ENCODE peak calls at places on chromosomes 1 and 21, in six cellular contexts. One of them, this sample, is unnamed.

GRCh38 chr1:10080523-10080922 is 47.8 kb downstream of the UBE4B start:
- DNase-seq in AG10803: no peak
- DNase-seq in bronchial epithelial cell: no peak
- DNase-seq in cardiac fibroblast: no peak
- DNase-seq in ascending aorta: no peak
- DNase-seq in A549: no peak
- DNase-seq in this sample: no peak

GRCh38 chr1:167095368-167095767 is 1.5 kb downstream of the STYXL2 start:
- DNase-seq in ascending aorta: no peak
- DNase-seq in bronchial epithelial cell: peak; percentile 88
- DNase-seq in A549: no peak
- DNase-seq in AG10803: peak; percentile 55
- DNase-seq in cardiac fibroblast: peak; percentile 46
- DNase-seq in this sample: no peak

GRCh38 chr1:169107673-169108160 is 1.2 kb downstream of the ATP1B1 start:
- DNase-seq in cardiac fibroblast: peak; percentile 57
- DNase-seq in bronchial epithelial cell: peak; percentile 65
- DNase-seq in A549: peak; percentile 64
- DNase-seq in AG10803: peak; percentile 23
- DNase-seq in ascending aorta: no peak
- DNase-seq in this sample: no peak

GRCh38 chr1:176950736-176951308 is 213.7 kb downstream of the ASTN1 start:
- DNase-seq in ascending aorta: no peak
- DNase-seq in bronchial epithelial cell: no peak
- DNase-seq in AG10803: no peak
- DNase-seq in A549: no peak
- DNase-seq in cardiac fibroblast: no peak
- DNase-seq in this sample: no peak

GRCh38 chr1:153122831-153123421 is 9.6 kb upstream of the SPRR2F start:
- DNase-seq in AG10803: no peak
- DNase-seq in cardiac fibroblast: no peak
- DNase-seq in ascending aorta: no peak
- DNase-seq in A549: peak; percentile 2
- DNase-seq in bronchial epithelial cell: peak; percentile 98
- DNase-seq in this sample: no peak

GRCh38 chr1:205920159-205920558 is 23.1 kb downstream of the SLC26A9 start:
- DNase-seq in ascending aorta: peak; percentile 86
- DNase-seq in bronchial epithelial cell: no peak
- DNase-seq in AG10803: peak; percentile 37
- DNase-seq in A549: no peak
- DNase-seq in cardiac fibroblast: peak; percentile 84
- DNase-seq in this sample: no peak

GRCh38 chr1:68010543-68010942 is 39.9 kb downstream of the DIRAS3 start:
- DNase-seq in A549: no peak
- DNase-seq in bronchial epithelial cell: peak; percentile 68
- DNase-seq in ascending aorta: no peak
- DNase-seq in cardiac fibroblast: peak; percentile 26
- DNase-seq in AG10803: no peak
- DNase-seq in this sample: no peak

GRCh38 chr21:38311091-38311490 is 54.3 kb downstream of the KCNJ15 start:
- DNase-seq in ascending aorta: no peak
- DNase-seq in AG10803: no peak
- DNase-seq in cardiac fibroblast: no peak
- DNase-seq in A549: no peak
- DNase-seq in bronchial epithelial cell: no peak
- DNase-seq in this sample: no peak

GRCh38 chr21:31459457-31459856 is 115.4 kb upstream of the TIAM1 start:
- DNase-seq in AG10803: no peak
- DNase-seq in bronchial epithelial cell: no peak
- DNase-seq in ascending aorta: no peak
- DNase-seq in cardiac fibroblast: no peak
- DNase-seq in A549: peak; percentile 44
- DNase-seq in this sample: no peak

GRCh38 chr1:41917051-41917530 is 1.6 kb downstream of the HIVEP3 start:
- DNase-seq in A549: no peak
- DNase-seq in ascending aorta: no peak
- DNase-seq in cardiac fibroblast: no peak
- DNase-seq in bronchial epithelial cell: no peak
- DNase-seq in AG10803: no peak
- DNase-seq in this sample: no peak

GRCh38 chr1:231612393-231613089 is 14.0 kb upstream of the DISC1 start:
- DNase-seq in AG10803: no peak
- DNase-seq in ascending aorta: no peak
- DNase-seq in bronchial epithelial cell: no peak
- DNase-seq in cardiac fibroblast: no peak
- DNase-seq in A549: no peak
- DNase-seq in this sample: no peak

GRCh38 chr1:245807306-245807705 is 652.5 kb downstream of the KIF26B start:
- DNase-seq in ascending aorta: no peak
- DNase-seq in bronchial epithelial cell: no peak
- DNase-seq in A549: no peak
- DNase-seq in cardiac fibroblast: peak; percentile 35
- DNase-seq in AG10803: peak; percentile 63
- DNase-seq in this sample: no peak

GRCh38 chr1:87450615-87451209 is 122.0 kb downstream of the LMO4 start:
- DNase-seq in cardiac fibroblast: no peak
- DNase-seq in AG10803: no peak
- DNase-seq in A549: peak; percentile 21
- DNase-seq in ascending aorta: no peak
- DNase-seq in bronchial epithelial cell: peak; percentile 32
- DNase-seq in this sample: no peak

DNA sequence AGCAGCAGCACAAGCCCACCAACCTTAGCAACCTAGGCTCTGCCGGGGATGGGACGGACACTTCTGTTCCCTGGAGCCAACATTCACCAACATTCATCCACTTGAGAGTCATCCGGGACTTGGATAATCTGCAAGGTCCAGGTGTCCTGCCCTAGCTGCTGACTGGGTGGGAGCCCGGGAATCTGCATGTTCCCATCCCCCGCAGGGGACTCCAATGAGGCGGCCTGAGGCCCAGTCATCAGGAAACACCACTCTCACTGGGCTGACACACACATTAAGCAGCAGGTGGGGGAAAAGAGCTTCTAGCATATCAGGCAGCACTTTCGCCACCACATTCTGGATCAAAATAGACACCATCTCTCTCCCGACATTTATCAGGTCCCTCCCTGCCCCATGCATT is 38.4 kb upstream of the CCSAP start:
- DNase-seq in ascending aorta: no peak
- DNase-seq in A549: no peak
- DNase-seq in AG10803: no peak
- DNase-seq in bronchial epithelial cell: no peak
- DNase-seq in cardiac fibroblast: no peak
- DNase-seq in this sample: no peak
- TF ChIP-seq CTCF in ascending aorta: no peak
- TF ChIP-seq CTCF in A549: no peak
- TF ChIP-seq CTCF in AG10803: no peak
- TF ChIP-seq CTCF in bronchial epithelial cell: no peak
- TF ChIP-seq CTCF in cardiac fibroblast: no peak
- TF ChIP-seq CTCF in this sample: no peak

GRCh38 chr21:45767071-45768006 is 123.8 kb downstream of the PCBP3 start:
- DNase-seq in A549: no peak
- DNase-seq in ascending aorta: no peak
- DNase-seq in AG10803: peak; percentile 40
- DNase-seq in bronchial epithelial cell: no peak
- DNase-seq in cardiac fibroblast: peak; percentile 41
- DNase-seq in this sample: no peak

GRCh38 chr21:45769239-45769758 is 125.8 kb downstream of the PCBP3 start:
- DNase-seq in cardiac fibroblast: no peak
- DNase-seq in ascending aorta: no peak
- DNase-seq in bronchial epithelial cell: no peak
- DNase-seq in AG10803: no peak
- DNase-seq in A549: no peak
- DNase-seq in this sample: no peak

GRCh38 chr21:45768011-45768740 is 124.7 kb downstream of the PCBP3 start:
- DNase-seq in bronchial epithelial cell: no peak
- DNase-seq in cardiac fibroblast: peak; percentile 34
- DNase-seq in ascending aorta: no peak
- DNase-seq in AG10803: peak; percentile 41
- DNase-seq in A549: no peak
- DNase-seq in this sample: no peak

GRCh38 chr21:45769896-45770295 is 126.4 kb downstream of the PCBP3 start:
- DNase-seq in ascending aorta: no peak
- DNase-seq in A549: no peak
- DNase-seq in bronchial epithelial cell: no peak
- DNase-seq in cardiac fibroblast: no peak
- DNase-seq in AG10803: no peak
- DNase-seq in this sample: no peak

GRCh38 chr21:45768741-45769049 is 125.2 kb downstream of the PCBP3 start:
- DNase-seq in A549: no peak
- DNase-seq in ascending aorta: no peak
- DNase-seq in bronchial epithelial cell: no peak
- DNase-seq in cardiac fibroblast: no peak
- DNase-seq in AG10803: no peak
- DNase-seq in this sample: no peak
- TF ChIP-seq CTCF in A549: no peak
- TF ChIP-seq CTCF in ascending aorta: no peak
- TF ChIP-seq CTCF in bronchial epithelial cell: no peak
- TF ChIP-seq CTCF in cardiac fibroblast: peak; percentile 9
- TF ChIP-seq CTCF in AG10803: no peak
- TF ChIP-seq CTCF in this sample: no peak

DNA sequence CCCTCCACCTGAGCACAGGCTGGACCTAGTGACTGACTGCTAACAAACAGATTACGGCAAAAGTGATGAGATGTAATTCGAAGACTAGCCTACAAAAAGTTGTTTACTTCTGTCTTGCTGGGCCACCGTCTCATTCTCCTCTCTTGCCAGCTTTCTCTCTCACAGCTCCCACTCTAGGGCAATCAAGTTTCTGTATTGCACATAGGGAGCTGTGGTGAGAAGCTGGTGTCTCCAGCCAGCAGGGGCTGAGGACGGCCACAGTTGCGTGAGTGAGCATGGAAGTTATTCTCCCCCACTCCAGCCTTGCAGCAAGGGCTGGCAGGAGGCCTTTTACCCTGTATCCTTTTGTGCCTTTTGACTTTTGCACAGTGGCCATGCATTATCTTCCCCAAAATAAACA is 8.6 kb upstream of the COL6A2 start:
- DNase-seq in A549: no peak
- DNase-seq in bronchial epithelial cell: no peak
- DNase-seq in cardiac fibroblast: no peak
- DNase-seq in AG10803: peak; percentile 31
- DNase-seq in ascending aorta: peak; percentile 41
- DNase-seq in this sample: peak; percentile 7
- TF ChIP-seq CTCF in A549: no peak
- TF ChIP-seq CTCF in bronchial epithelial cell: no peak
- TF ChIP-seq CTCF in cardiac fibroblast: no peak
- TF ChIP-seq CTCF in AG10803: no peak
- TF ChIP-seq CTCF in ascending aorta: no peak
- TF ChIP-seq CTCF in this sample: no peak

DNA sequence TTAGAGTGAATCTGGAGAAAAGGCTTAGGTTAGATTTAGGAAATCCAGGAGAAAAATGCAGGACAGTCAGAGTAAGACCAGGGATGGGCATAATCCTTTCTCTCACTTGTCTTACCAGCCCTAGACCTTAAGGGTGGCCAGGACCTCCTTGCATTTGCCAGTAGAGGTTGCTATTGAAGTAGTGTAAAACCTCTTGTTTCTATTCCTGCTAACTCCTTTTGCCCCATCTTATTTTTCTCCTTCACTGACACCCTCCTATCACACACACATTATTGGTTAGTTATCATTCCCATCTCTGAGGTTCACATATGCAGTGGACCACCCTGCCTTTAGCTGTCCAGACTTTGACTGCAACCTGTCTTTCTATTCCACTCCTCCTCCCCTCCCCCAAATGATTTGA is 75.0 kb upstream of the MACF1 start:
- DNase-seq in AG10803: peak; percentile 62
- DNase-seq in cardiac fibroblast: peak; percentile 58
- DNase-seq in ascending aorta: no peak
- DNase-seq in bronchial epithelial cell: no peak
- DNase-seq in A549: peak; percentile 53
- DNase-seq in this sample: no peak
- TF ChIP-seq CTCF in AG10803: peak; percentile 58
- TF ChIP-seq CTCF in cardiac fibroblast: peak; percentile 28
- TF ChIP-seq CTCF in ascending aorta: no peak
- TF ChIP-seq CTCF in bronchial epithelial cell: no peak
- TF ChIP-seq CTCF in A549: peak; percentile 38
- TF ChIP-seq CTCF in this sample: no peak

DNA sequence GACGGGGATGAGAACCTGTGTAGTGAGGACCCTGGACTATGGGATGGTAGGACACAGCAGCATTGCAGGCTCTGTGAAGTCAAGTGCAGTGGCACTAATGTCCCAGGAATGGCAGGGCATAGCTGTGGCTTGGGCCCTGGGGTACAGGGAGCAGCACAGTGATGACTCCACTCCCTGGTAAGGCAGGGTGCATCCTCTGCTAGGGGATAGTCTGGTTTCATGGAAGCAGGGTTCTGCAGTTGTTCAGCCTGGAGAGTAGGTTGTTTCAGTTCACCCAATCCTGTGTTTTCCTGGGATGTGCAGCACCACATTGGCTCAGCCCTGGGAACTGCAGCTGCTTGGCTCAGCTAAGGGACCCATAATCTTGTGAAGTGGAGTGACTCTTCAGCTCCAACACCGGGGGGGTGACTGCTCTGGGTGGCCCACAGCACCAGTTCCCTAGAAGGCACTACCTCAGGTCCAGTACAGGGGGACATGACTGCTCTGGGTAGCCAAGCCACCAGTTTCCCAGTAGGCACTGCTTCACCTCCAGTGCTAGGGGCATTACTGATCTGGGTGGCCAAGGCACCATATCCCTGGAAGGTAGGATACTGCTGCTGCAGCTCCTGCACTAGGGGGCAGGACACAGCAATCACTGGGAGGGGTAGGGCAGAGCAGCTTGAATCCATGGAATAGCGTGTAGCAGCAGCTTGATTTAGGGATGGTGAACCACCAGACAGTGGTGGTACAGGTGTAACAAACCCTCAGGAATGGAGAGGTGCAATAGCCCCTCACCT is 15.3 kb upstream of the C1orf185 start:
- DNase-seq in AG10803: no peak
- DNase-seq in ascending aorta: no peak
- DNase-seq in bronchial epithelial cell: no peak
- DNase-seq in cardiac fibroblast: no peak
- DNase-seq in A549: no peak
- DNase-seq in this sample: no peak
- TF ChIP-seq CTCF in AG10803: no peak
- TF ChIP-seq CTCF in ascending aorta: no peak
- TF ChIP-seq CTCF in bronchial epithelial cell: no peak
- TF ChIP-seq CTCF in cardiac fibroblast: no peak
- TF ChIP-seq CTCF in A549: no peak
- TF ChIP-seq CTCF in this sample: no peak